ENCODE peak calls at places on chromosomes 2 and 18, in nine cellular contexts. E is AG08396; P is colonic mucosa; I is ecto neural progenitor cell; O is dorsolateral prefrontal cortex; Y is fibroblast of lung; H is stimulated activated CD4-positive, alpha-beta T cell treated with anti-CD3 and anti-CD28 coated beads, Interleukin-1b, Interleukin-23, amount 100 ng/mL, for 1 hour; J is posterior vena cava; N is H9. X is an unnamed sample.

GRCh38 chr2:177143444-177143843 is 69.2 kb upstream of the HNRNPA3 start:
- DNase-seq in E (peak; percentile 39), P (no peak), I (no peak), O (no peak), Y (peak; percentile 45), H (no peak), J (no peak), N (no peak), X (peak; percentile 73)

GRCh38 chr2:55049794-55050132 is 488 bp downstream of the RTN4 start:
- DNase-seq in E (peak; percentile 13), P (no peak), I (no peak), O (no peak), Y (no peak), H (no peak), J (no peak), N (no peak), X (no peak)

GRCh38 chr2:219406861-219407230 is 11.3 kb upstream of the DES start:
- DNase-seq in E (peak; percentile 90), P (no peak), I (no peak), O (no peak), Y (peak; percentile 89), H (no peak), J (peak; percentile 91), N (no peak), X (peak; percentile 98)

GRCh38 chr2:223835701-223836532 is 1.5 kb downstream of the AP1S3 start:
- DNase-seq in E (no peak), P (peak; percentile 22), I (no peak), O (no peak), Y (no peak), H (no peak), J (no peak), N (peak; percentile 33), X (no peak)

GRCh38 chr2:212109217-212109616 is 429.4 kb downstream of the ERBB4 start:
- DNase-seq in E (no peak), P (no peak), I (no peak), O (no peak), Y (no peak), H (no peak), J (no peak), N (no peak), X (no peak)

GRCh38 chr18:32549248-32549842 is 78.7 kb upstream of the GAREM1 start:
- DNase-seq in E (peak; percentile 29), P (peak; percentile 66), I (peak; percentile 54), O (peak; percentile 57), Y (peak; percentile 51), H (peak; percentile 17), J (no peak), N (peak; percentile 58), X (peak; percentile 50)

GRCh38 chr2:232485757-232486557 is 1.7 kb downstream of the ECEL1 start:
- DNase-seq in E (no peak), P (no peak), I (no peak), O (peak; percentile 30), Y (no peak), H (no peak), J (peak; percentile 75), N (peak; percentile 55), X (no peak)

GRCh38 chr2:170713280-170714155 is 1.6 kb upstream of the SP5 start:
- DNase-seq in E (no peak), P (peak; percentile 20), I (peak; percentile 82), O (no peak), Y (no peak), H (no peak), J (no peak), N (peak; percentile 50), X (no peak)

GRCh38 chr2:43424262-43425207 is 171.3 kb downstream of the THADA start:
- DNase-seq in E (no peak), P (no peak), I (no peak), O (no peak), Y (peak; percentile 56), H (no peak), J (no peak), N (no peak), X (peak; percentile 31)

GRCh38 chr2:81658227-81658626 is 1353.7 kb upstream of the LRRTM1 start:
- DNase-seq in E (no peak), P (no peak), I (no peak), O (no peak), Y (no peak), H (no peak), J (no peak), N (no peak), X (no peak)

GRCh38 chr18:47898696-47899095 is 31.8 kb downstream of the SMAD2 start:
- DNase-seq in E (no peak), P (no peak), I (no peak), O (no peak), Y (no peak), H (no peak), J (no peak), N (no peak), X (no peak)